ENCODE peak calls at places on chromosome 12, in ten cellular contexts. O is AG08395, U is AG09319, Z is adrenal gland, G is psoas muscle, V is T-helper 2 cell, B is Daoy, I is endothelial cell, C is astrocyte of the cerebellum, X is NCI-H1436. T is an unnamed sample.

GRCh38 chr12:44930972-44931600 is 55.0 kb upstream of the NELL2 start:
- DNase-seq in G (no peak), V (no peak), X (peak), C (peak), U (peak), O (peak), I (no peak), B (peak), Z (no peak), T (peak)

GRCh38 chr12:127600211-127600610 is 666.8 kb upstream of the TMEM132C start:
- DNase-seq in V (no peak), U (no peak), B (no peak), X (no peak), C (no peak), G (no peak), O (no peak), Z (no peak), I (no peak), T (no peak)

GRCh38 chr12:93089805-93090569 is 160.9 kb upstream of the EEA1 start:
- DNase-seq in I (no peak), O (no peak), G (no peak), Z (no peak), X (no peak), B (peak), U (no peak), V (no peak), C (peak), T (no peak)

GRCh38 chr12:76623929-76624328 is 64.4 kb upstream of the OSBPL8 start:
- DNase-seq in C (no peak), B (peak), I (no peak), X (no peak), Z (no peak), G (no peak), U (peak), O (peak), V (no peak), T (no peak)

GRCh38 chr12:109010259-109010658 is 10.6 kb downstream of the SVOP start:
- DNase-seq in V (no peak), X (no peak), Z (no peak), I (no peak), B (no peak), U (no peak), O (no peak), C (no peak), G (no peak), T (no peak)

GRCh38 chr12:124898200-124898950 is 16.1 kb downstream of the UBC start:
- DNase-seq in X (peak), U (no peak), B (peak), Z (peak), O (peak), G (peak), I (peak), V (peak), C (no peak), T (no peak)

GRCh38 chr12:106049546-106049945 is 89.2 kb downstream of the NUAK1 start:
- DNase-seq in U (no peak), O (no peak), Z (no peak), C (no peak), I (no peak), B (no peak), V (no peak), X (no peak), G (no peak), T (no peak)

GRCh38 chr12:75623631-75624118 is 112.3 kb upstream of the KRR1 start:
- DNase-seq in X (no peak), O (peak), V (no peak), I (no peak), G (no peak), U (no peak), C (no peak), Z (no peak), B (peak), T (no peak)

GRCh38 chr12:114294303-114294685 is 111.7 kb downstream of the TBX5 start:
- DNase-seq in U (no peak), O (peak), B (peak), I (no peak), V (no peak), Z (no peak), X (no peak), C (no peak), G (no peak), T (no peak)

GRCh38 chr12:121799175-121799841 is 4.5 kb upstream of the SETD1B start:
- DNase-seq in C (no peak), Z (peak), V (no peak), X (peak), U (no peak), I (no peak), O (peak), B (peak), G (peak), T (peak)

GRCh38 chr12:12079291-12079690 is 8.6 kb downstream of the BCL2L14 start:
- DNase-seq in O (peak), C (no peak), X (no peak), U (no peak), B (no peak), I (no peak), V (no peak), G (no peak), Z (no peak), T (no peak)

GRCh38 chr12:106954462-106955376 is 988 bp upstream of the TMEM263 start:
- DNase-seq in Z (no peak), G (peak), V (no peak), C (no peak), O (peak), B (no peak), I (peak), U (no peak), X (no peak), T (no peak)

GRCh38 chr12:123721245-123721644 is 9.1 kb downstream of the ATP6V0A2 start:
- DNase-seq in U (no peak), O (no peak), B (no peak), I (no peak), C (no peak), G (no peak), V (no peak), Z (no peak), X (no peak), T (no peak)

GRCh38 chr12:47762850-47763440 is 4.3 kb upstream of the RAPGEF3 start:
- DNase-seq in I (no peak), B (no peak), U (no peak), V (no peak), G (peak), O (no peak), Z (no peak), X (no peak), C (no peak), T (no peak)

GRCh38 chr12:103924761-103925641 is 5.2 kb upstream of the HSP90B1 start:
- DNase-seq in O (peak), I (no peak), X (no peak), Z (no peak), U (no peak), B (peak), G (no peak), C (peak), V (peak), T (no peak)

GRCh38 chr12:50112456-50113218 is 601 bp downstream of the COX14 start:
- DNase-seq in C (no peak), O (peak), I (no peak), V (no peak), G (no peak), X (no peak), U (no peak), B (no peak), Z (peak), T (peak)

GRCh38 chr12:41919526-41920305 is 225.0 kb downstream of the GXYLT1 start:
- DNase-seq in U (no peak), V (no peak), B (no peak), Z (no peak), X (peak), G (no peak), O (no peak), C (no peak), I (no peak), T (no peak)

GRCh38 chr12:63815482-63815852 is 29.0 kb upstream of the SRGAP1 start:
- DNase-seq in O (no peak), Z (no peak), V (no peak), C (no peak), U (no peak), I (no peak), B (no peak), X (no peak), G (no peak), T (no peak)

GRCh38 chr12:81084848-81085350 is 7.0 kb downstream of the ACSS3 start:
- DNase-seq in X (no peak), G (no peak), V (no peak), Z (no peak), I (no peak), C (no peak), U (no peak), B (no peak), O (no peak), T (no peak)

GRCh38 chr12:110741795-110742717 is 635 bp downstream of the PPP1CC start:
- DNase-seq in B (peak), X (peak), G (peak), O (no peak), V (no peak), Z (peak), C (no peak), I (peak), U (no peak), T (peak)

GRCh38 chr12:55931780-55932545 is 1.0 kb downstream of the DGKA start:
- DNase-seq in B (peak), U (no peak), C (no peak), I (peak), X (no peak), O (peak), Z (peak), V (no peak), G (peak), T (peak)

GRCh38 chr12:18277196-18277595 is 15.9 kb downstream of the PIK3C2G start:
- DNase-seq in C (no peak), X (no peak), V (no peak), Z (no peak), O (no peak), G (no peak), I (no peak), B (no peak), U (no peak), T (no peak)

GRCh38 chr12:57051011-57051410 is 1.1 kb upstream of the MYO1A start:
- DNase-seq in I (no peak), V (no peak), X (no peak), C (no peak), U (no peak), G (no peak), Z (no peak), B (no peak), O (no peak), T (no peak)

GRCh38 chr12:89421093-89421835 is 69.0 kb upstream of the DUSP6 start:
- DNase-seq in I (no peak), Z (no peak), U (no peak), X (no peak), C (no peak), V (no peak), O (no peak), B (no peak), G (no peak), T (no peak)